ENCODE peak calls at places on chromosomes 13 and 19, in six cellular contexts. S is T follicular helper cell; F is endothelial cell; K is activated CD8-positive, alpha-beta memory T cell treated with anti-CD3 and anti-CD28 coated beads for 4 hours; Q is choroid plexus epithelial cell; U is ureter. I is an unnamed sample.
A peak's percentile ranks its signal among the peaks of the same experiment; 100 is the strongest.

GRCh38 chr13:23050126-23050525 is 130.7 kb upstream of the SGCG start:
- DNase-seq in S (no peak), F (no peak), K (no peak), Q (no peak), U (no peak), I (no peak)

GRCh38 chr13:45119469-45119989 is 781 bp upstream of the GTF2F2 start:
- DNase-seq in S (peak; percentile 68), F (no peak), K (peak; percentile 25), Q (peak; percentile 68), U (no peak), I (no peak)

GRCh38 chr19:33118643-33119042 is 13.3 kb upstream of the WDR88 start:
- DNase-seq in S (no peak), F (no peak), K (no peak), Q (no peak), U (no peak), I (no peak)

GRCh38 chr13:102773441-102774209 is at the start of gene TEX30:
- DNase-seq in S (peak; percentile 77), F (peak; percentile 87), K (peak; percentile 72), Q (peak; percentile 80), U (peak; percentile 81), I (peak; percentile 80)

GRCh38 chr13:105670179-105671015 is 865.1 kb downstream of the EFNB2 start:
- DNase-seq in S (no peak), F (no peak), K (no peak), Q (no peak), U (no peak), I (no peak)

GRCh38 chr13:22369840-22370239 is 699.0 kb downstream of the FGF9 start:
- DNase-seq in S (no peak), F (no peak), K (no peak), Q (no peak), U (no peak), I (no peak)

GRCh38 chr13:39897636-39898035 is 242.2 kb downstream of the COG6 start:
- DNase-seq in S (no peak), F (no peak), K (no peak), Q (peak; percentile 93), U (no peak), I (no peak)

GRCh38 chr19:53908933-53909415 is at the start of gene CACNG7:
- DNase-seq in S (no peak), F (no peak), K (no peak), Q (no peak), U (no peak), I (no peak)

GRCh38 chr13:51221674-51222509 is at the start of gene FAM124A:
- DNase-seq in S (no peak), F (peak; percentile 71), K (no peak), Q (peak; percentile 21), U (no peak), I (no peak)

GRCh38 chr13:36418022-36418805 is 14.1 kb upstream of the CCNA1 start:
- DNase-seq in S (no peak), F (no peak), K (no peak), Q (peak; percentile 88), U (no peak), I (no peak)

GRCh38 chr19:36151144-36152051 is 849 bp downstream of the COX7A1 start:
- DNase-seq in S (no peak), F (peak; percentile 22), K (no peak), Q (peak; percentile 20), U (no peak), I (no peak)

GRCh38 chr19:27777726-27778125 is 1435.2 kb downstream of the UQCRFS1 start:
- DNase-seq in S (no peak), F (no peak), K (no peak), Q (peak; percentile 14), U (no peak), I (no peak)

GRCh38 chr19:50280983-50281382 is 48.2 kb downstream of the KCNC3 start:
- DNase-seq in S (no peak), F (no peak), K (no peak), Q (no peak), U (no peak), I (no peak)

GRCh38 chr19:53246498-53246897 is 8.2 kb downstream of the ZNF677 start:
- DNase-seq in S (no peak), F (no peak), K (no peak), Q (no peak), U (no peak), I (no peak)

GRCh38 chr19:21127001-21127400 is 14.8 kb upstream of the ZNF431 start:
- DNase-seq in S (no peak), F (no peak), K (no peak), Q (no peak), U (no peak), I (no peak)

GRCh38 chr19:57708641-57709354 is at the start of gene ZNF154:
- DNase-seq in S (peak; percentile 22), F (peak; percentile 71), K (no peak), Q (peak; percentile 86), U (peak; percentile 65), I (peak; percentile 29)

GRCh38 chr19:38639679-38640078 is 7.8 kb upstream of the ACTN4 start:
- DNase-seq in S (no peak), F (no peak), K (no peak), Q (no peak), U (no peak), I (no peak)

GRCh38 chr13:40352385-40352778 is 314.1 kb downstream of the FOXO1 start:
- DNase-seq in S (no peak), F (no peak), K (no peak), Q (peak; percentile 45), U (no peak), I (no peak)

GRCh38 chr19:38684078-38684861 is 36.8 kb downstream of the ACTN4 start:
- DNase-seq in S (no peak), F (no peak), K (no peak), Q (peak; percentile 90), U (peak; percentile 77), I (peak; percentile 68)

GRCh38 chr13:77868717-77869116 is 49.9 kb downstream of the EDNRB start:
- DNase-seq in S (no peak), F (no peak), K (no peak), Q (peak; percentile 1), U (no peak), I (no peak)

GRCh38 chr13:109816112-109816978 is 30.0 kb upstream of the IRS2 start:
- DNase-seq in S (no peak), F (no peak), K (no peak), Q (no peak), U (no peak), I (no peak)

GRCh38 chr13:19984430-19985218 is 26.1 kb downstream of the ZMYM2 start:
- DNase-seq in S (no peak), F (no peak), K (no peak), Q (peak; percentile 81), U (no peak), I (no peak)

GRCh38 chr13:24032252-24032651 is 128.3 kb upstream of the SPATA13 start:
- DNase-seq in S (no peak), F (no peak), K (no peak), Q (peak; percentile 83), U (no peak), I (peak; percentile 27)

I was measured in lung.